ENCODE peak calls at places on chromosomes 6 and 20, in seven cellular contexts. One of them, this sample, is unnamed.

GRCh38 chr6:14520029-14520428 is 402.5 kb downstream of the CD83 start:
- DNase-seq in pancreas: no peak
- DNase-seq in tibial nerve: no peak
- DNase-seq in PC-3: peak; percentile 71
- DNase-seq in osteoblast: no peak
- DNase-seq in mammary epithelial cell: peak; percentile 90
- DNase-seq in heart left ventricle: no peak
- DNase-seq in this sample: no peak

GRCh38 chr6:131629656-131630055 is 1.6 kb upstream of the MED23 start:
- DNase-seq in tibial nerve: no peak
- DNase-seq in mammary epithelial cell: peak; percentile 20
- DNase-seq in pancreas: no peak
- DNase-seq in osteoblast: no peak
- DNase-seq in heart left ventricle: no peak
- DNase-seq in PC-3: peak; percentile 73
- DNase-seq in this sample: no peak

GRCh38 chr20:61520761-61521460 is 268.9 kb downstream of the CDH4 start:
- DNase-seq in osteoblast: peak; percentile 93
- DNase-seq in tibial nerve: no peak
- DNase-seq in mammary epithelial cell: no peak
- DNase-seq in pancreas: no peak
- DNase-seq in PC-3: no peak
- DNase-seq in heart left ventricle: no peak
- DNase-seq in this sample: no peak

GRCh38 chr6:134551245-134551960 is 233.5 kb upstream of the SGK1 start:
- DNase-seq in tibial nerve: no peak
- DNase-seq in heart left ventricle: no peak
- DNase-seq in PC-3: peak; percentile 4
- DNase-seq in osteoblast: no peak
- DNase-seq in pancreas: no peak
- DNase-seq in mammary epithelial cell: peak; percentile 64
- DNase-seq in this sample: no peak

GRCh38 chr20:43305749-43306148 is 116.0 kb upstream of the PTPRT start:
- DNase-seq in mammary epithelial cell: no peak
- DNase-seq in osteoblast: no peak
- DNase-seq in heart left ventricle: no peak
- DNase-seq in PC-3: no peak
- DNase-seq in tibial nerve: no peak
- DNase-seq in pancreas: no peak
- DNase-seq in this sample: no peak

GRCh38 chr6:149749594-149750135 is at the start of gene PCMT1:
- DNase-seq in mammary epithelial cell: peak; percentile 89
- DNase-seq in pancreas: peak; percentile 97
- DNase-seq in PC-3: peak; percentile 94
- DNase-seq in tibial nerve: peak; percentile 83
- DNase-seq in osteoblast: peak; percentile 98
- DNase-seq in heart left ventricle: peak; percentile 92
- DNase-seq in this sample: peak; percentile 84

GRCh38 chr6:109056661-109057060 is 38.0 kb downstream of the SESN1 start:
- DNase-seq in PC-3: no peak
- DNase-seq in tibial nerve: no peak
- DNase-seq in osteoblast: no peak
- DNase-seq in mammary epithelial cell: no peak
- DNase-seq in pancreas: no peak
- DNase-seq in heart left ventricle: no peak
- DNase-seq in this sample: no peak

GRCh38 chr6:168223755-168224154 is 95.8 kb downstream of the DACT2 start:
- DNase-seq in mammary epithelial cell: no peak
- DNase-seq in heart left ventricle: no peak
- DNase-seq in osteoblast: no peak
- DNase-seq in pancreas: no peak
- DNase-seq in tibial nerve: no peak
- DNase-seq in PC-3: no peak
- DNase-seq in this sample: no peak

GRCh38 chr20:13865825-13866351 is 81.1 kb downstream of the NDUFAF5 start:
- DNase-seq in mammary epithelial cell: peak; percentile 14
- DNase-seq in pancreas: no peak
- DNase-seq in heart left ventricle: no peak
- DNase-seq in PC-3: no peak
- DNase-seq in osteoblast: no peak
- DNase-seq in tibial nerve: no peak
- DNase-seq in this sample: no peak

GRCh38 chr20:25036331-25036936 is 21.5 kb downstream of the ACSS1 start:
- DNase-seq in PC-3: no peak
- DNase-seq in tibial nerve: no peak
- DNase-seq in heart left ventricle: no peak
- DNase-seq in pancreas: peak; percentile 2
- DNase-seq in osteoblast: no peak
- DNase-seq in mammary epithelial cell: no peak
- DNase-seq in this sample: no peak

GRCh38 chr6:34341481-34341971 is 50.9 kb downstream of the NUDT3 start:
- DNase-seq in mammary epithelial cell: peak; percentile 54
- DNase-seq in heart left ventricle: no peak
- DNase-seq in PC-3: peak; percentile 96
- DNase-seq in tibial nerve: no peak
- DNase-seq in osteoblast: peak; percentile 73
- DNase-seq in pancreas: no peak
- DNase-seq in this sample: no peak

GRCh38 chr20:12941025-12941424 is 67.7 kb upstream of the SPTLC3 start:
- DNase-seq in PC-3: peak; percentile 68
- DNase-seq in heart left ventricle: no peak
- DNase-seq in osteoblast: no peak
- DNase-seq in mammary epithelial cell: peak; percentile 61
- DNase-seq in tibial nerve: no peak
- DNase-seq in pancreas: no peak
- DNase-seq in this sample: no peak

GRCh38 chr6:148431840-148432239 is 89.2 kb downstream of the SASH1 start:
- DNase-seq in osteoblast: no peak
- DNase-seq in pancreas: no peak
- DNase-seq in mammary epithelial cell: no peak
- DNase-seq in heart left ventricle: no peak
- DNase-seq in tibial nerve: no peak
- DNase-seq in PC-3: no peak
- DNase-seq in this sample: no peak

GRCh38 chr20:37299718-37300529 is 10.5 kb downstream of the MANBAL start:
- DNase-seq in PC-3: no peak
- DNase-seq in pancreas: no peak
- DNase-seq in mammary epithelial cell: no peak
- DNase-seq in tibial nerve: no peak
- DNase-seq in heart left ventricle: no peak
- DNase-seq in osteoblast: no peak
- DNase-seq in this sample: no peak

GRCh38 chr6:135983093-135983492 is 131.6 kb downstream of the PDE7B start:
- DNase-seq in PC-3: no peak
- DNase-seq in mammary epithelial cell: no peak
- DNase-seq in tibial nerve: no peak
- DNase-seq in osteoblast: no peak
- DNase-seq in heart left ventricle: no peak
- DNase-seq in pancreas: no peak
- DNase-seq in this sample: no peak

GRCh38 chr6:118565317-118565960 is 17.3 kb downstream of the PLN start:
- DNase-seq in mammary epithelial cell: peak; percentile 54
- DNase-seq in PC-3: peak; percentile 56
- DNase-seq in heart left ventricle: no peak
- DNase-seq in tibial nerve: no peak
- DNase-seq in pancreas: no peak
- DNase-seq in osteoblast: peak; percentile 45
- DNase-seq in this sample: no peak

GRCh38 chr6:41640436-41640835 is 2.2 kb downstream of the MDFI start:
- DNase-seq in PC-3: no peak
- DNase-seq in mammary epithelial cell: no peak
- DNase-seq in tibial nerve: no peak
- DNase-seq in pancreas: no peak
- DNase-seq in heart left ventricle: no peak
- DNase-seq in osteoblast: peak; percentile 80
- DNase-seq in this sample: no peak

GRCh38 chr6:109454483-109455160 is 950 bp downstream of the MICAL1 start:
- DNase-seq in heart left ventricle: peak; percentile 53
- DNase-seq in mammary epithelial cell: no peak
- DNase-seq in tibial nerve: no peak
- DNase-seq in PC-3: no peak
- DNase-seq in osteoblast: peak; percentile 91
- DNase-seq in pancreas: no peak
- DNase-seq in this sample: no peak

GRCh38 chr6:154986787-154987235 is 8.3 kb upstream of the TIAM2 start:
- DNase-seq in osteoblast: no peak
- DNase-seq in mammary epithelial cell: no peak
- DNase-seq in PC-3: peak; percentile 2
- DNase-seq in heart left ventricle: no peak
- DNase-seq in pancreas: no peak
- DNase-seq in tibial nerve: no peak
- DNase-seq in this sample: no peak

GRCh38 chr6:154509421-154510143 is 903 bp downstream of the CNKSR3 start:
- DNase-seq in heart left ventricle: peak; percentile 28
- DNase-seq in tibial nerve: no peak
- DNase-seq in pancreas: peak; percentile 76
- DNase-seq in mammary epithelial cell: peak; percentile 53
- DNase-seq in PC-3: peak; percentile 21
- DNase-seq in osteoblast: peak; percentile 81
- DNase-seq in this sample: peak; percentile 21

GRCh38 chr20:60381643-60382400 is 423.6 kb downstream of the CDH26 start:
- DNase-seq in heart left ventricle: no peak
- DNase-seq in tibial nerve: no peak
- DNase-seq in mammary epithelial cell: no peak
- DNase-seq in osteoblast: no peak
- DNase-seq in pancreas: no peak
- DNase-seq in PC-3: peak; percentile 3
- DNase-seq in this sample: no peak

GRCh38 chr6:155936127-155936526 is 480.5 kb upstream of the NOX3 start:
- DNase-seq in heart left ventricle: no peak
- DNase-seq in osteoblast: no peak
- DNase-seq in mammary epithelial cell: no peak
- DNase-seq in pancreas: no peak
- DNase-seq in tibial nerve: no peak
- DNase-seq in PC-3: no peak
- DNase-seq in this sample: no peak

GRCh38 chr6:166958926-166959861 is 2.8 kb upstream of the RNASET2 start:
- DNase-seq in mammary epithelial cell: no peak
- DNase-seq in PC-3: no peak
- DNase-seq in pancreas: no peak
- DNase-seq in heart left ventricle: peak; percentile 42
- DNase-seq in osteoblast: peak; percentile 59
- DNase-seq in tibial nerve: no peak
- DNase-seq in this sample: no peak

GRCh38 chr6:51644426-51644825 is 443.0 kb downstream of the PKHD1 start:
- DNase-seq in heart left ventricle: no peak
- DNase-seq in pancreas: no peak
- DNase-seq in PC-3: peak; percentile 89
- DNase-seq in mammary epithelial cell: peak; percentile 95
- DNase-seq in osteoblast: no peak
- DNase-seq in tibial nerve: no peak
- DNase-seq in this sample: no peak

GRCh38 chr6:84460491-84460890 is 233.0 kb upstream of the CEP162 start:
- DNase-seq in osteoblast: no peak
- DNase-seq in heart left ventricle: no peak
- DNase-seq in mammary epithelial cell: no peak
- DNase-seq in tibial nerve: no peak
- DNase-seq in PC-3: no peak
- DNase-seq in pancreas: no peak
- DNase-seq in this sample: no peak

GRCh38 chr20:41081276-41081814 is 52.7 kb downstream of the TOP1 start:
- DNase-seq in osteoblast: no peak
- DNase-seq in heart left ventricle: no peak
- DNase-seq in pancreas: no peak
- DNase-seq in PC-3: no peak
- DNase-seq in tibial nerve: no peak
- DNase-seq in mammary epithelial cell: no peak
- DNase-seq in this sample: no peak
- H3K36me3 ChIP-seq in osteoblast: peaks cover 56% of the 10 kb centered on the region
- H3K36me3 ChIP-seq in heart left ventricle: peaks cover 45% of the 10 kb centered on the region
- H3K36me3 ChIP-seq in pancreas: no peaks in the 10 kb centered on the region
- H3K36me3 ChIP-seq in PC-3: peaks cover 87% of the 10 kb centered on the region
- H3K36me3 ChIP-seq in tibial nerve: no peaks in the 10 kb centered on the region
- H3K36me3 ChIP-seq in mammary epithelial cell: peaks cover 49% of the 10 kb centered on the region
- H3K36me3 ChIP-seq in this sample: peaks cover 85% of the 10 kb centered on the region

GRCh38 chr6:159973406-159973805 is 4.5 kb downstream of the IGF2R start:
- DNase-seq in osteoblast: no peak
- DNase-seq in heart left ventricle: no peak
- DNase-seq in PC-3: no peak
- DNase-seq in tibial nerve: no peak
- DNase-seq in mammary epithelial cell: no peak
- DNase-seq in pancreas: no peak
- DNase-seq in this sample: no peak
- H3K27ac ChIP-seq in osteoblast: no peak overlapping the region
- H3K27ac ChIP-seq in heart left ventricle: peak overlapping the region; percentile 11
- H3K27ac ChIP-seq in PC-3: peak overlapping the region; percentile 12
- H3K27ac ChIP-seq in tibial nerve: peak overlapping the region; percentile 44
- H3K27ac ChIP-seq in mammary epithelial cell: no peak overlapping the region
- H3K27ac ChIP-seq in pancreas: no peak overlapping the region
- H3K27ac ChIP-seq in this sample: no peak overlapping the region

GRCh38 chr20:49166534-49167449 is 21.3 kb downstream of the STAU1 start:
- DNase-seq in osteoblast: no peak
- DNase-seq in mammary epithelial cell: no peak
- DNase-seq in pancreas: no peak
- DNase-seq in PC-3: no peak
- DNase-seq in tibial nerve: no peak
- DNase-seq in heart left ventricle: no peak
- DNase-seq in this sample: no peak

GRCh38 chr20:49171928-49172327 is 16.2 kb downstream of the STAU1 start:
- DNase-seq in osteoblast: no peak
- DNase-seq in pancreas: no peak
- DNase-seq in heart left ventricle: no peak
- DNase-seq in tibial nerve: no peak
- DNase-seq in mammary epithelial cell: no peak
- DNase-seq in PC-3: no peak
- DNase-seq in this sample: no peak

GRCh38 chr20:49170714-49171113 is 17.4 kb downstream of the STAU1 start:
- DNase-seq in mammary epithelial cell: no peak
- DNase-seq in pancreas: no peak
- DNase-seq in osteoblast: no peak
- DNase-seq in tibial nerve: no peak
- DNase-seq in heart left ventricle: no peak
- DNase-seq in PC-3: no peak
- DNase-seq in this sample: no peak

GRCh38 chr20:49167811-49168507 is 20.2 kb downstream of the STAU1 start:
- DNase-seq in pancreas: no peak
- DNase-seq in mammary epithelial cell: no peak
- DNase-seq in PC-3: no peak
- DNase-seq in osteoblast: no peak
- DNase-seq in heart left ventricle: no peak
- DNase-seq in tibial nerve: no peak
- DNase-seq in this sample: no peak

DNA sequence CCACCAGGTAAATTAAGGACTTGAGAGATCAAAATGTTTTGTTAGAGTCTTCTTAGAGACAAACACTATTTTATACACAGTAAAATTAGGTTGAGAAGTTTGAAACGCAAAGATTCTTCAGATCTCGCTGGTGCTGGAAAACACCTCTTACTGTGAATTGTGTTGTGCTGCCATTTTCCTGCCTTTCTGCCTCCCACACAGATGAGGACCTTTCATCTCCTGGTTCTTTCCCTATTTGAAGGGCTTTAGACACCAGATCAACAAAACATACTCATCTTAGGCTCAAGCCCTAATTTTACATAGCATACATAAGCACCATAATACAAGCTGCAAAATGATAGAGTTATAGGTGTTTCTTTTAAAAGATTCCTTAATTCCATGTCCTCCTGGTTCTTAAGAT is 18.6 kb downstream of the STAU1 start:
- DNase-seq in pancreas: no peak
- DNase-seq in mammary epithelial cell: no peak
- DNase-seq in PC-3: no peak
- DNase-seq in heart left ventricle: no peak
- DNase-seq in osteoblast: no peak
- DNase-seq in tibial nerve: no peak
- DNase-seq in this sample: no peak
- H3K4me3 ChIP-seq in pancreas: no peak overlapping the region
- H3K4me3 ChIP-seq in mammary epithelial cell: no peak overlapping the region
- H3K4me3 ChIP-seq in PC-3: no peak overlapping the region
- H3K4me3 ChIP-seq in heart left ventricle: no peak overlapping the region
- H3K4me3 ChIP-seq in osteoblast: no peak overlapping the region
- H3K4me3 ChIP-seq in tibial nerve: no peak overlapping the region
- H3K4me3 ChIP-seq in this sample: no peak overlapping the region

GRCh38 chr6:89706121-89706520 is 67.6 kb upstream of the LYRM2 start:
- DNase-seq in heart left ventricle: no peak
- DNase-seq in mammary epithelial cell: no peak
- DNase-seq in PC-3: no peak
- DNase-seq in osteoblast: no peak
- DNase-seq in tibial nerve: no peak
- DNase-seq in pancreas: no peak
- DNase-seq in this sample: no peak
- H3K36me3 ChIP-seq in heart left ventricle: peaks cover 62% of the 10 kb centered on the region
- H3K36me3 ChIP-seq in mammary epithelial cell: peaks cover 28% of the 10 kb centered on the region
- H3K36me3 ChIP-seq in PC-3: peaks cover 36% of the 10 kb centered on the region
- H3K36me3 ChIP-seq in osteoblast: peaks cover 42% of the 10 kb centered on the region
- H3K36me3 ChIP-seq in tibial nerve: no peaks in the 10 kb centered on the region
- H3K36me3 ChIP-seq in pancreas: no peaks in the 10 kb centered on the region
- H3K36me3 ChIP-seq in this sample: peaks cover 61% of the 10 kb centered on the region